ENCODE peak calls at places on chromosomes 5 and 9, in eight cellular contexts. One of them, this sample, is unnamed.

GRCh38 chr9:87711857-87712800 is 13.8 kb upstream of the CTSL start:
- DNase-seq in breast epithelium: no peak
- DNase-seq in tibial nerve: no peak
- DNase-seq in testis: no peak
- DNase-seq in uterus: no peak
- DNase-seq in H1: no peak
- DNase-seq in suprapubic skin: no peak
- DNase-seq in ovary: no peak
- DNase-seq in this sample: no peak

GRCh38 chr5:148003226-148003625 is 60.6 kb upstream of the SPINK5 start:
- DNase-seq in breast epithelium: no peak
- DNase-seq in tibial nerve: no peak
- DNase-seq in testis: no peak
- DNase-seq in uterus: no peak
- DNase-seq in H1: no peak
- DNase-seq in suprapubic skin: no peak
- DNase-seq in ovary: no peak
- DNase-seq in this sample: no peak

GRCh38 chr5:3845249-3845648 is 249.6 kb downstream of the IRX1 start:
- DNase-seq in breast epithelium: no peak
- DNase-seq in tibial nerve: no peak
- DNase-seq in testis: no peak
- DNase-seq in uterus: no peak
- DNase-seq in H1: no peak
- DNase-seq in suprapubic skin: no peak
- DNase-seq in ovary: no peak
- DNase-seq in this sample: no peak

GRCh38 chr9:88011005-88011766 is 36.9 kb upstream of the CDK20 start:
- DNase-seq in breast epithelium: no peak
- DNase-seq in tibial nerve: no peak
- DNase-seq in testis: peak; percentile 58
- DNase-seq in uterus: no peak
- DNase-seq in H1: no peak
- DNase-seq in suprapubic skin: no peak
- DNase-seq in ovary: no peak
- DNase-seq in this sample: no peak

GRCh38 chr9:136058152-136058483 is 37.0 kb downstream of the NACC2 start:
- DNase-seq in breast epithelium: no peak
- DNase-seq in tibial nerve: no peak
- DNase-seq in testis: no peak
- DNase-seq in uterus: no peak
- DNase-seq in H1: no peak
- DNase-seq in suprapubic skin: peak; percentile 50
- DNase-seq in ovary: no peak
- DNase-seq in this sample: no peak

GRCh38 chr5:58891072-58891970 is 308.4 kb downstream of the RAB3C start:
- DNase-seq in breast epithelium: peak; percentile 59
- DNase-seq in tibial nerve: peak; percentile 69
- DNase-seq in testis: peak; percentile 88
- DNase-seq in uterus: peak; percentile 78
- DNase-seq in H1: peak; percentile 38
- DNase-seq in suprapubic skin: peak; percentile 86
- DNase-seq in ovary: peak; percentile 74
- DNase-seq in this sample: peak; percentile 70

GRCh38 chr5:113163328-113163727 is 186.7 kb downstream of the DCP2 start:
- DNase-seq in breast epithelium: no peak
- DNase-seq in tibial nerve: no peak
- DNase-seq in testis: no peak
- DNase-seq in uterus: no peak
- DNase-seq in H1: no peak
- DNase-seq in suprapubic skin: no peak
- DNase-seq in ovary: no peak
- DNase-seq in this sample: no peak

GRCh38 chr9:19551124-19551929 is 142.5 kb downstream of the ACER2 start:
- DNase-seq in breast epithelium: no peak
- DNase-seq in tibial nerve: no peak
- DNase-seq in testis: no peak
- DNase-seq in uterus: no peak
- DNase-seq in H1: no peak
- DNase-seq in suprapubic skin: no peak
- DNase-seq in ovary: no peak
- DNase-seq in this sample: no peak

GRCh38 chr5:157484768-157485167 is 24.8 kb downstream of the NIPAL4 start:
- DNase-seq in breast epithelium: no peak
- DNase-seq in tibial nerve: peak; percentile 38
- DNase-seq in testis: no peak
- DNase-seq in uterus: no peak
- DNase-seq in H1: no peak
- DNase-seq in suprapubic skin: peak; percentile 83
- DNase-seq in ovary: no peak
- DNase-seq in this sample: no peak

GRCh38 chr9:87556039-87556438 is 58.4 kb downstream of the DAPK1 start:
- DNase-seq in breast epithelium: no peak
- DNase-seq in tibial nerve: no peak
- DNase-seq in testis: no peak
- DNase-seq in uterus: no peak
- DNase-seq in H1: no peak
- DNase-seq in suprapubic skin: no peak
- DNase-seq in ovary: no peak
- DNase-seq in this sample: no peak

GRCh38 chr5:160887780-160888179 is 35.8 kb upstream of the ATP10B start:
- DNase-seq in breast epithelium: no peak
- DNase-seq in tibial nerve: no peak
- DNase-seq in testis: no peak
- DNase-seq in uterus: no peak
- DNase-seq in H1: no peak
- DNase-seq in suprapubic skin: no peak
- DNase-seq in ovary: no peak
- DNase-seq in this sample: no peak

GRCh38 chr5:10654566-10654965 is 90.7 kb downstream of the ANKRD33B start:
- DNase-seq in breast epithelium: no peak
- DNase-seq in tibial nerve: no peak
- DNase-seq in testis: no peak
- DNase-seq in uterus: no peak
- DNase-seq in H1: no peak
- DNase-seq in suprapubic skin: peak; percentile 24
- DNase-seq in ovary: no peak
- DNase-seq in this sample: no peak

GRCh38 chr9:129717991-129718390 is 34.9 kb downstream of the PTGES start:
- DNase-seq in breast epithelium: no peak
- DNase-seq in tibial nerve: no peak
- DNase-seq in testis: no peak
- DNase-seq in uterus: no peak
- DNase-seq in H1: no peak
- DNase-seq in suprapubic skin: no peak
- DNase-seq in ovary: no peak
- DNase-seq in this sample: no peak

GRCh38 chr9:86802900-86803673 is 144.2 kb downstream of the GAS1 start:
- DNase-seq in breast epithelium: no peak
- DNase-seq in tibial nerve: no peak
- DNase-seq in testis: no peak
- DNase-seq in uterus: no peak
- DNase-seq in H1: no peak
- DNase-seq in suprapubic skin: no peak
- DNase-seq in ovary: no peak
- DNase-seq in this sample: no peak

GRCh38 chr9:4666042-4666699 is at the start of gene SPATA6L:
- DNase-seq in breast epithelium: peak; percentile 77
- DNase-seq in tibial nerve: peak; percentile 34
- DNase-seq in testis: peak; percentile 80
- DNase-seq in uterus: peak; percentile 73
- DNase-seq in H1: no peak
- DNase-seq in suprapubic skin: peak; percentile 85
- DNase-seq in ovary: peak; percentile 65
- DNase-seq in this sample: peak; percentile 76

GRCh38 chr9:134707031-134707680 is 65.6 kb downstream of the COL5A1 start:
- DNase-seq in breast epithelium: no peak
- DNase-seq in tibial nerve: peak; percentile 57
- DNase-seq in testis: peak; percentile 71
- DNase-seq in uterus: peak; percentile 91
- DNase-seq in H1: no peak
- DNase-seq in suprapubic skin: no peak
- DNase-seq in ovary: peak; percentile 90
- DNase-seq in this sample: peak; percentile 64

GRCh38 chr9:91436841-91437240 is 13.2 kb upstream of the NFIL3 start:
- DNase-seq in breast epithelium: no peak
- DNase-seq in tibial nerve: no peak
- DNase-seq in testis: no peak
- DNase-seq in uterus: no peak
- DNase-seq in H1: no peak
- DNase-seq in suprapubic skin: no peak
- DNase-seq in ovary: no peak
- DNase-seq in this sample: no peak

GRCh38 chr9:98625728-98626127 is 83.0 kb downstream of the GABBR2 start:
- DNase-seq in breast epithelium: no peak
- DNase-seq in tibial nerve: no peak
- DNase-seq in testis: no peak
- DNase-seq in uterus: no peak
- DNase-seq in H1: peak; percentile 21
- DNase-seq in suprapubic skin: no peak
- DNase-seq in ovary: no peak
- DNase-seq in this sample: no peak

GRCh38 chr5:6311568-6312501 is 66.5 kb downstream of the MED10 start:
- DNase-seq in breast epithelium: no peak
- DNase-seq in tibial nerve: no peak
- DNase-seq in testis: no peak
- DNase-seq in uterus: no peak
- DNase-seq in H1: no peak
- DNase-seq in suprapubic skin: no peak
- DNase-seq in ovary: no peak
- DNase-seq in this sample: no peak

GRCh38 chr5:137328991-137329390 is 170.1 kb downstream of the SPOCK1 start:
- DNase-seq in breast epithelium: no peak
- DNase-seq in tibial nerve: no peak
- DNase-seq in testis: no peak
- DNase-seq in uterus: no peak
- DNase-seq in H1: no peak
- DNase-seq in suprapubic skin: no peak
- DNase-seq in ovary: no peak
- DNase-seq in this sample: no peak

GRCh38 chr5:123429993-123430392 is 6.8 kb upstream of the CEP120 start:
- DNase-seq in breast epithelium: no peak
- DNase-seq in tibial nerve: no peak
- DNase-seq in testis: no peak
- DNase-seq in uterus: no peak
- DNase-seq in H1: no peak
- DNase-seq in suprapubic skin: no peak
- DNase-seq in ovary: no peak
- DNase-seq in this sample: no peak

GRCh38 chr5:98768160-98769005 is 5.1 kb upstream of the RGMB start:
- DNase-seq in breast epithelium: no peak
- DNase-seq in tibial nerve: no peak
- DNase-seq in testis: peak; percentile 55
- DNase-seq in uterus: peak; percentile 32
- DNase-seq in H1: peak; percentile 70
- DNase-seq in suprapubic skin: no peak
- DNase-seq in ovary: peak; percentile 39
- DNase-seq in this sample: peak; percentile 53
- H3K4me1 ChIP-seq in breast epithelium: peaks cover 9% of the 10 kb centered on the region
- H3K4me1 ChIP-seq in tibial nerve: no peaks in the 10 kb centered on the region
- H3K4me1 ChIP-seq in testis: peaks cover 5% of the 10 kb centered on the region
- H3K4me1 ChIP-seq in uterus: no peaks in the 10 kb centered on the region
- H3K4me1 ChIP-seq in H1: peaks cover 11% of the 10 kb centered on the region
- H3K4me1 ChIP-seq in suprapubic skin: peaks cover 48% of the 10 kb centered on the region
- H3K4me1 ChIP-seq in ovary: no peaks in the 10 kb centered on the region
- H3K4me1 ChIP-seq in this sample: peaks cover 14% of the 10 kb centered on the region

GRCh38 chr5:150392680-150393079 is 20.0 kb downstream of the CD74 start:
- DNase-seq in breast epithelium: no peak
- DNase-seq in tibial nerve: no peak
- DNase-seq in testis: no peak
- DNase-seq in uterus: no peak
- DNase-seq in H1: no peak
- DNase-seq in suprapubic skin: no peak
- DNase-seq in ovary: no peak
- DNase-seq in this sample: no peak

GRCh38 chr5:150394912-150395689 is 17.6 kb downstream of the CD74 start:
- DNase-seq in breast epithelium: no peak
- DNase-seq in tibial nerve: no peak
- DNase-seq in testis: no peak
- DNase-seq in uterus: no peak
- DNase-seq in H1: no peak
- DNase-seq in suprapubic skin: no peak
- DNase-seq in ovary: no peak
- DNase-seq in this sample: no peak

GRCh38 chr5:150396247-150396646 is 16.5 kb downstream of the CD74 start:
- DNase-seq in breast epithelium: no peak
- DNase-seq in tibial nerve: no peak
- DNase-seq in testis: no peak
- DNase-seq in uterus: no peak
- DNase-seq in H1: no peak
- DNase-seq in suprapubic skin: no peak
- DNase-seq in ovary: no peak
- DNase-seq in this sample: no peak

GRCh38 chr5:150395690-150395979 is 17.1 kb downstream of the CD74 start:
- DNase-seq in breast epithelium: no peak
- DNase-seq in tibial nerve: no peak
- DNase-seq in testis: no peak
- DNase-seq in uterus: no peak
- DNase-seq in H1: no peak
- DNase-seq in suprapubic skin: no peak
- DNase-seq in ovary: no peak
- DNase-seq in this sample: no peak

GRCh38 chr5:150394103-150394502 is 18.6 kb downstream of the CD74 start:
- DNase-seq in breast epithelium: no peak
- DNase-seq in tibial nerve: no peak
- DNase-seq in testis: no peak
- DNase-seq in uterus: no peak
- DNase-seq in H1: no peak
- DNase-seq in suprapubic skin: no peak
- DNase-seq in ovary: no peak
- DNase-seq in this sample: no peak
- TF ChIP-seq POLR2A in breast epithelium: no peak
- TF ChIP-seq POLR2A in tibial nerve: no peak
- TF ChIP-seq POLR2A in testis: no peak
- TF ChIP-seq POLR2A in uterus: no peak
- TF ChIP-seq POLR2A in H1: no peak
- TF ChIP-seq POLR2A in suprapubic skin: no peak
- TF ChIP-seq POLR2A in ovary: no peak
- TF ChIP-seq POLR2A in this sample: no peak

GRCh38 chr5:177491429-177491945 is 5.9 kb downstream of the PDLIM7 start:
- DNase-seq in breast epithelium: no peak
- DNase-seq in tibial nerve: no peak
- DNase-seq in testis: peak; percentile 72
- DNase-seq in uterus: peak; percentile 48
- DNase-seq in H1: no peak
- DNase-seq in suprapubic skin: no peak
- DNase-seq in ovary: no peak
- DNase-seq in this sample: no peak
- H3K4me1 ChIP-seq in breast epithelium: no peaks in the 10 kb centered on the region
- H3K4me1 ChIP-seq in tibial nerve: peaks cover 34% of the 10 kb centered on the region
- H3K4me1 ChIP-seq in testis: peaks cover 25% of the 10 kb centered on the region
- H3K4me1 ChIP-seq in uterus: peaks cover 38% of the 10 kb centered on the region
- H3K4me1 ChIP-seq in H1: no peaks in the 10 kb centered on the region
- H3K4me1 ChIP-seq in suprapubic skin: peaks cover 37% of the 10 kb centered on the region
- H3K4me1 ChIP-seq in ovary: peaks cover 13% of the 10 kb centered on the region
- H3K4me1 ChIP-seq in this sample: peaks cover 16% of the 10 kb centered on the region

DNA sequence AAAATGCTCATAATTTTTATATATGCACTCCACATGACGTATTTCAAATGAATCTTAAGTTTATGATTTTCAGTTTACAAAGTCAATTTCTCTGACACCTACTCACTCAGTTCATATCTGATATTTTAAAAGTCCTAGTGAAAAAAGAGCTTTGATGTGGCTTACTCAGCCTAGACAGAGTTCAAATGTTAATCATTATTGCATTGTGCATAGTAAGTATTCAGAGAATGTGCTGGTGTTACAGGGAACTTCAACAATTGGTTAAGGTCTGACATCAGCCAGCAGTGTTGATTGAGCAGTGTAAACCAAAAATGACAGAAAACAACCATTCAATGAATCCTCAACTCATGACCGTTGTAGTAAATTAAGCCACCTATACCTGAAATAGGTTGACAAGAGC is 147.2 kb upstream of the LHFPL2 start:
- DNase-seq in breast epithelium: no peak
- DNase-seq in tibial nerve: no peak
- DNase-seq in testis: no peak
- DNase-seq in uterus: no peak
- DNase-seq in H1: no peak
- DNase-seq in suprapubic skin: no peak
- DNase-seq in ovary: no peak
- DNase-seq in this sample: no peak
- TF ChIP-seq POLR2A in breast epithelium: no peak
- TF ChIP-seq POLR2A in tibial nerve: no peak
- TF ChIP-seq POLR2A in testis: no peak
- TF ChIP-seq POLR2A in uterus: no peak
- TF ChIP-seq POLR2A in H1: no peak
- TF ChIP-seq POLR2A in suprapubic skin: no peak
- TF ChIP-seq POLR2A in ovary: no peak
- TF ChIP-seq POLR2A in this sample: no peak

This sample was measured in body of pancreas.